ENCODE peak calls at places on chromosomes 4 and X, in five cellular contexts. C, D, A, V and F are unnamed samples.

GRCh38 chrX:32592786-32593185 is 618.6 kb downstream of the DMD start:
- DNase-seq in C (no peak), D (no peak), A (no peak), V (no peak), F (no peak)

GRCh38 chr4:152032722-152033131 is 271.9 kb upstream of the GATB start:
- DNase-seq in C (no peak), D (no peak), A (peak; percentile 84), V (no peak), F (no peak)

GRCh38 chrX:44775726-44776125 is 68.1 kb upstream of the DUSP21 start:
- DNase-seq in C (no peak), D (no peak), A (no peak), V (no peak), F (no peak)

GRCh38 chr4:1339489-1339888 is 7.5 kb upstream of the UVSSA start:
- DNase-seq in C (no peak), D (no peak), A (no peak), V (no peak), F (no peak)

GRCh38 chrX:134658421-134658896 is at the start of gene PLAC1:
- DNase-seq in C (no peak), D (no peak), A (no peak), V (no peak), F (no peak)

GRCh38 chr4:8353158-8353495 is 83.6 kb downstream of the HTRA3 start:
- DNase-seq in C (no peak), D (no peak), A (no peak), V (no peak), F (no peak)

GRCh38 chr4:53646792-53647191 is 55.5 kb upstream of the LNX1 start:
- DNase-seq in C (no peak), D (no peak), A (no peak), V (no peak), F (no peak)

GRCh38 chr4:149766135-149766534 is 49.5 kb downstream of the IQCM start:
- DNase-seq in C (no peak), D (no peak), A (no peak), V (no peak), F (no peak)

GRCh38 chr4:535924-536281 is 36.9 kb downstream of the PIGG start:
- DNase-seq in C (no peak), D (no peak), A (no peak), V (no peak), F (no peak)

GRCh38 chrX:68440940-68441339 is 7.6 kb upstream of the OPHN1 start:
- DNase-seq in C (peak; percentile 47), D (no peak), A (peak; percentile 54), V (no peak), F (no peak)

GRCh38 chr4:54767376-54767775 is 109.6 kb downstream of the KIT start:
- DNase-seq in C (no peak), D (no peak), A (peak; percentile 84), V (no peak), F (no peak)

GRCh38 chr4:105714071-105714521 is 5.5 kb downstream of the GSTCD start:
- DNase-seq in C (no peak), D (no peak), A (no peak), V (no peak), F (no peak)

GRCh38 chrX:38982843-38983242 is 181.6 kb downstream of the MID1IP1 start:
- DNase-seq in C (no peak), D (no peak), A (no peak), V (no peak), F (no peak)

GRCh38 chrX:38985945-38986344 is 184.7 kb downstream of the MID1IP1 start:
- DNase-seq in C (no peak), D (no peak), A (no peak), V (no peak), F (no peak)

GRCh38 chrX:38987135-38987780 is 186.0 kb downstream of the MID1IP1 start:
- DNase-seq in C (peak; percentile 9), D (no peak), A (peak; percentile 4), V (no peak), F (no peak)

GRCh38 chrX:38986586-38986985 is 185.3 kb downstream of the MID1IP1 start:
- DNase-seq in C (no peak), D (no peak), A (no peak), V (no peak), F (no peak)

GRCh38 chrX:38985375-38985774 is 184.1 kb downstream of the MID1IP1 start:
- DNase-seq in C (no peak), D (no peak), A (peak; percentile 5), V (no peak), F (no peak)
- TF ChIP-seq CTCF in C (no peak), D (peak; percentile 25), A (peak; percentile 38), V (no peak), F (no peak)

DNA sequence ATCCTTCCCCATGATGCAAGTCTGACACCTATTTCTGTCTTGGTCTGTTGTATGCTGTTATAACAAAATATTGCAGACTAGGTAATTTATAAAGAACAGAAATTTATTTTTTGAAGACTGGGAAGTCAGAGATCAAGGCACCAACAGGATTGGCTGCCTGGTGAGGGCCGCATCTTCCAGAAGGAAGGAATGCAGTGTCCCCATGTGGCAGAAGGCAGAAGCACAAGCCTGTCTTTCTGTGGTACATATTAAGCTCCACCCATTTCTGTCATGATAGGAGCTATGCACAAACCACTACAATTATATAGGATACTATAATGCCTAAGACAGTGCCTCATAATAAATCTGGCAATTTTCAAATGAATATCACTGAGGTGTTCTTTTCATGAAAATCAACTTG is 502.3 kb upstream of the DIAPH2 start:
- DNase-seq in C (peak; percentile 19), D (no peak), A (peak; percentile 0), V (no peak), F (no peak)
- TF ChIP-seq CTCF in C (no peak), D (peak; percentile 37), A (peak; percentile 23), V (no peak), F (peak; percentile 39)

DNA sequence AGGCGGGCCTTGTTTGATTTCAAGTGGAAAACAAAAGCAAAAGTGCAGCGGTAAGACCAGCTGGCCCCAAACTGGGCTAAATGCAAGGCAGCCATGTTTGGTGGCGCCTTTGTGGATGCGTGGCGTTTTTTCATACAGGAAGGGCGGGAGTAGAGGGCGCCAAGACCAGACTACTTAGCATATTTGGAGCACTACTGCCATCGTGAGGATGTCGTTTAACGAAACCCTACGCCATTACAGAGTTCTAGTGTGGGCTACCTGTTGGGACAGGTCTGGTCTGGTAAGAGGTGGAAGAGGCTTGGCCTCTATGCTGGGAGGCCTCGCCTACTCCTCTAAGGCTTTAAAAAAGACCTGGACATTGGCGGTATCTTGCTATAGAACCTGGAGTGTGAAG is 230.7 kb upstream of the STK26 start:
- DNase-seq in C (no peak), D (no peak), A (peak; percentile 23), V (no peak), F (peak; percentile 75)
- TF ChIP-seq CTCF in C (no peak), D (no peak), A (no peak), V (no peak), F (peak; percentile 20)

GRCh38 chr4:122775987-122776836 is 43.7 kb downstream of the BBS12 start:
- DNase-seq in C (no peak), D (no peak), A (no peak), V (no peak), F (no peak)
- TF ChIP-seq CTCF in C (no peak), D (no peak), A (no peak), V (no peak), F (no peak)

GRCh38 chr4:119084503-119084902 is 51.1 kb upstream of the MYOZ2 start:
- DNase-seq in C (no peak), D (no peak), A (no peak), V (no peak), F (no peak)

GRCh38 chr4:119081943-119082342 is 53.7 kb upstream of the MYOZ2 start:
- DNase-seq in C (no peak), D (no peak), A (no peak), V (no peak), F (no peak)

GRCh38 chr4:119081542-119081859 is 54.1 kb upstream of the MYOZ2 start:
- DNase-seq in C (no peak), D (no peak), A (no peak), V (no peak), F (no peak)

GRCh38 chr4:119082661-119083060 is 53.0 kb upstream of the MYOZ2 start:
- DNase-seq in C (no peak), D (no peak), A (no peak), V (no peak), F (no peak)

GRCh38 chr4:119080721-119081541 is 54.7 kb upstream of the MYOZ2 start:
- DNase-seq in C (no peak), D (no peak), A (no peak), V (no peak), F (no peak)
- TF ChIP-seq CTCF in C (no peak), D (no peak), A (no peak), V (no peak), F (no peak)

DNA sequence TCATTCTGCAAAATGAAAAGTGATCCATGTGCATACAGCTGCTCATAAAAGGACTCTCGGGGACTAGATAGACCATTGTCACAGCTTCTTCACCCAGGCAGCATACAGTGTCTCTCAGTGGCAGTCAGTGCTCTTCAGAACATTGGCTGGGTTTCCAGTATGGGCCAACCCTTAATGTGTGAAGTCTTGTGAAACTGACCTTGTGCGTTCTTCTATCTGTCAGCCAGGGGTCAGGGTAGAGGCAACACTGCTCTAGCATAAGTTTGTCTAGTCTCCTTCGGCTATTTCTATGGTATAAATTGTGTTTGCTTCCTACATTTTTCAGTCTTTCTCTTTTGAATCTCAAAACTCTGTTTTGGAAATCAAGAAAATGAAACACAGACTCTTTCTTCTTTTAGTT is 37.0 kb upstream of the SMIM31 start:
- DNase-seq in C (no peak), D (no peak), A (no peak), V (no peak), F (no peak)
- TF ChIP-seq CTCF in C (peak; percentile 15), D (peak; percentile 48), A (no peak), V (no peak), F (peak; percentile 11)

DNA sequence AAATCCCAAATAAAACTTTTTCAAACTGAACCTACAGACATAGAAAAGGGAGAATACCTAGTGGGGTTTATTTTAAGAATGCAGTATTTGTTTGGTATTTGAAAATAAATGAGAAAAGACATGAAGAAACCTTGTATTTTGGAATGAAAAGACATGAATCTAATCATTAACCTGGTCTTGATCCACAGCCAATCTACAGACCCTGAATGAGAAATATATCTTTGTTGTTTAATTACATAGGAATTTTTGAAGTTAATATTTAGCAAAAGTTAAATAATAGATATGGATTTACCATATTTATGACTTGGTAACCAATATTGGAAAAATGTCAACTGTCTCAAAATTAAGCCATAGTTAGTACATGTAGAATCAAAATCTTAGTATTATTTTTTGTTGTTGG is 76.8 kb downstream of the MAGEA10 start:
- DNase-seq in C (no peak), D (no peak), A (no peak), V (no peak), F (no peak)
- TF ChIP-seq CTCF in C (no peak), D (no peak), A (no peak), V (no peak), F (no peak)